ENCODE peak calls at places on chromosomes 7 and 10, in four cellular contexts. X is HFF-Myc, O is A549, C is right cardiac atrium. F is an unnamed sample.

GRCh38 chr7:18087687-18088078 is 60.0 kb upstream of the PRPS1L1 start:
- DNase-seq in C (peak), O (no peak), X (no peak), F (no peak)

GRCh38 chr7:47452715-47453092 is 129.2 kb downstream of the TNS3 start:
- DNase-seq in C (no peak), O (no peak), X (no peak), F (no peak)

GRCh38 chr7:88233828-88234227 is 14.0 kb upstream of the SRI start:
- DNase-seq in O (no peak), X (no peak), C (no peak), F (no peak)

GRCh38 chr10:86966008-86966654 is 2.2 kb upstream of the ADIRF start:
- DNase-seq in O (no peak), X (no peak), C (no peak), F (no peak)

GRCh38 chr10:25492680-25493079 is 317.9 kb downstream of the GPR158 start:
- DNase-seq in O (no peak), C (no peak), X (no peak), F (no peak)

GRCh38 chr10:28296023-28296422 is 6.8 kb downstream of the MPP7 start:
- DNase-seq in X (no peak), C (no peak), O (no peak), F (no peak)

GRCh38 chr10:101839002-101839401 is 4.6 kb downstream of the KCNIP2 start:
- DNase-seq in C (no peak), O (no peak), X (no peak), F (no peak)

GRCh38 chr10:132536241-132536963 is 1.2 kb upstream of the INPP5A start:
- DNase-seq in X (no peak), O (no peak), C (peak), F (no peak)

GRCh38 chr7:33191326-33191725 is 62.0 kb downstream of the BBS9 start:
- DNase-seq in O (no peak), C (no peak), X (no peak), F (no peak)

GRCh38 chr7:104231054-104232046 is 23.5 kb upstream of the ORC5 start:
- DNase-seq in C (peak), O (peak), X (peak), F (no peak)

GRCh38 chr7:142859411-142859810 is 4.5 kb downstream of the EPHB6 start:
- DNase-seq in C (no peak), X (no peak), O (no peak), F (no peak)

GRCh38 chr7:74284781-74285259 is 4.4 kb upstream of the CLIP2 start:
- DNase-seq in C (no peak), X (no peak), O (peak), F (no peak)

GRCh38 chr7:130367088-130367755 is 13.1 kb upstream of the CPA1 start:
- DNase-seq in X (no peak), C (no peak), O (no peak), F (no peak)

GRCh38 chr7:69735582-69735981 is 137.3 kb downstream of the AUTS2 start:
- DNase-seq in X (no peak), O (no peak), C (no peak), F (no peak)

GRCh38 chr10:52644678-52645434 is 127.7 kb downstream of the MBL2 start:
- DNase-seq in C (no peak), X (peak), O (peak), F (no peak)

GRCh38 chr7:144738708-144739314 is 97.0 kb downstream of the TPK1 start:
- DNase-seq in O (peak), C (no peak), X (no peak), F (no peak)

GRCh38 chr10:69318997-69319727 is 40.9 kb downstream of the HK1 start:
- DNase-seq in C (peak), X (no peak), O (peak), F (no peak)

GRCh38 chr10:69321037-69321715 is 42.9 kb downstream of the HK1 start:
- DNase-seq in C (no peak), O (no peak), X (no peak), F (no peak)

GRCh38 chr10:69319911-69320316 is 41.6 kb downstream of the HK1 start:
- DNase-seq in O (no peak), C (no peak), X (no peak), F (no peak)

GRCh38 chr10:69321865-69322264 is 43.6 kb downstream of the HK1 start:
- DNase-seq in C (no peak), X (no peak), O (no peak), F (no peak)

DNA sequence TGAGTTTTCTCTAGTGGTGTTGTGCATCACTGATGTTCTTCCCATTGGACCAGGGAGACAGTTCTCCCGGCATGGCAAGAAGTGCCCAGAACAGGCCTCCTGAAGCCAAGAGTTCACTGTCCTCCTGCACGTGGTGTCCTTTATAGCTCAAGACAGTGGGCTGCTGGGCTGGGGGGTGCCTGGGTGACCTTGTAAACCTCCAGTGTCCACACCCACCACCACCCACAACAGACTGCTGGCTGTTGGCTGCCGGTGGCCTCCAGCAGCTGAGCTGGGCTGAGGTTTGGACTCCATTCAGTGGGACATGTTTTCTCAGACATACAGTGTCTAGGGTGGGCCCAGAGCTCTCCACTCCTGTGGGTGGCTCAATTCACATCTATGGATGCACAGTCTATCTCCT is 42.2 kb downstream of the HK1 start:
- DNase-seq in O (no peak), C (no peak), X (no peak), F (no peak)
- H3K4me3 ChIP-seq in O (no peak), C (peak), X (peak), F (no peak)

DNA sequence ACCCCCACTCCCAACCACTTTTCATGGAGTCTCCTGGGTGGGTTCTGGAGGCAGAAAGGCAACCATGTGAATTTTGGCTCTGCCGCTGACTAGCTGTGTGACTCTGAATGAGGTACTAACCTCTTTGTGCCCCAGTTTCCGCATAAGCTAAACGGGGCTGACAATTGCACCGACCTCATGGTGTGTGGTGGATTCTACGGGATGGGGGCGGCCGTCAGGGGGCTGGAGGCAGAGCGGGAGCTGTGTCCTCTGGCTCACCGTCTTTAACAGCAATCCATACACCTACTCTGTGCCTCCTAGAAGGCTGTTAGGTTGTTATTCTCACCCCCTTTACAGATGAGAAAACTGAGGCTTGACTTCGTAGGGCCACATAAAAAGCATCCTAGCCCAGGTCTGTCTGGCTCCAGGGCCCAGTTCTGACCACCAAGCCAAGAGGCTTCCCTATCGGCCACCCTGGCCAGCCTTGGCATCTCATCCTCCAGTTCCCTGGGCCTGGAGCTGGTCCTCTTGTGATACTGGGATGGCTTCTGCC is 4.3 kb upstream of the SLC29A3 start:
- DNase-seq in C (peak), X (no peak), O (no peak), F (no peak)
- H3K4me3 ChIP-seq in C (no peak), X (no peak), O (no peak), F (no peak)

GRCh38 chr7:116861717-116862116 is 670 bp upstream of the CAPZA2 start:
- DNase-seq in C (no peak), X (no peak), O (no peak), F (no peak)
- H3K4me3 ChIP-seq in C (no peak), X (no peak), O (no peak), F (no peak)

GRCh38 chr7:36188923-36189322 is 35.9 kb downstream of the EEPD1 start:
- DNase-seq in C (no peak), O (no peak), X (no peak), F (no peak)

GRCh38 chr7:36192877-36193276 is 39.8 kb downstream of the EEPD1 start:
- DNase-seq in C (peak), X (no peak), O (no peak), F (no peak)

GRCh38 chr7:36192050-36192824 is 39.2 kb downstream of the EEPD1 start:
- DNase-seq in C (no peak), X (peak), O (no peak), F (peak)

GRCh38 chr7:36190447-36191291 is 37.6 kb downstream of the EEPD1 start:
- DNase-seq in C (peak), X (no peak), O (no peak), F (no peak)

GRCh38 chr7:36191292-36191920 is 38.4 kb downstream of the EEPD1 start:
- DNase-seq in O (no peak), C (no peak), X (no peak), F (no peak)
- H3K4me3 ChIP-seq in O (no peak), C (no peak), X (peak), F (no peak)